ENCODE peak calls at places on chromosomes 11 and 22, in ten cellular contexts. M, T, O, I, C, L, U, Q, X and F are unnamed samples.

GRCh38 chr11:45079943-45080719 is 66.3 kb upstream of the PRDM11 start:
- DNase-seq in M (no peak), T (peak), O (no peak), I (no peak), C (no peak), L (no peak), U (no peak), Q (no peak), X (peak), F (peak)

GRCh38 chr11:3160252-3161031 is 4.7 kb downstream of the OSBPL5 start:
- DNase-seq in M (no peak), T (no peak), O (peak), I (peak), C (peak), L (no peak), U (peak), Q (no peak), X (peak), F (peak)

GRCh38 chr11:94845622-94846021 is 77.5 kb downstream of the AMOTL1 start:
- DNase-seq in M (no peak), T (no peak), O (no peak), I (no peak), C (no peak), L (no peak), U (peak), Q (peak), X (no peak), F (no peak)

GRCh38 chr11:109423114-109423859 is 1.3 kb downstream of the C11orf87 start:
- DNase-seq in M (no peak), T (no peak), O (peak), I (no peak), C (no peak), L (no peak), U (no peak), Q (no peak), X (no peak), F (no peak)

GRCh38 chr22:39229075-39229474 is 15.7 kb downstream of the PDGFB start:
- DNase-seq in M (no peak), T (no peak), O (no peak), I (no peak), C (no peak), L (no peak), U (no peak), Q (no peak), X (no peak), F (no peak)

GRCh38 chr11:2719831-2720603 is 20.2 kb upstream of the KCNQ1OT1 start:
- DNase-seq in M (no peak), T (no peak), O (no peak), I (no peak), C (no peak), L (no peak), U (no peak), Q (no peak), X (no peak), F (no peak)

GRCh38 chr11:25576320-25576719 is 755.6 kb upstream of the ANO3 start:
- DNase-seq in M (no peak), T (no peak), O (no peak), I (no peak), C (no peak), L (no peak), U (no peak), Q (peak), X (no peak), F (no peak)

GRCh38 chr11:75339685-75340409 is 11.6 kb downstream of the ARRB1 start:
- DNase-seq in M (no peak), T (peak), O (no peak), I (no peak), C (no peak), L (no peak), U (no peak), Q (no peak), X (no peak), F (no peak)

GRCh38 chr22:37802310-37803194 is 5.2 kb upstream of the GCAT start:
- DNase-seq in M (no peak), T (no peak), O (peak), I (no peak), C (peak), L (no peak), U (peak), Q (peak), X (peak), F (no peak)

GRCh38 chr11:17747131-17747955 is 12.8 kb downstream of the KCNC1 start:
- DNase-seq in M (no peak), T (no peak), O (no peak), I (peak), C (no peak), L (no peak), U (no peak), Q (peak), X (no peak), F (no peak)

GRCh38 chr22:17866127-17866526 is 91.9 kb upstream of the BID start:
- DNase-seq in M (no peak), T (no peak), O (no peak), I (no peak), C (peak), L (no peak), U (no peak), Q (no peak), X (no peak), F (no peak)

GRCh38 chr11:46295996-46296519 is 18.6 kb downstream of the CREB3L1 start:
- DNase-seq in M (no peak), T (no peak), O (no peak), I (no peak), C (no peak), L (no peak), U (no peak), Q (no peak), X (no peak), F (no peak)

GRCh38 chr22:28129319-28129962 is 210.4 kb upstream of the PITPNB start:
- DNase-seq in M (no peak), T (no peak), O (no peak), I (no peak), C (no peak), L (no peak), U (no peak), Q (peak), X (no peak), F (no peak)

GRCh38 chr11:119363874-119364590 is 17.5 kb downstream of the USP2 start:
- DNase-seq in M (peak), T (peak), O (peak), I (no peak), C (peak), L (no peak), U (peak), Q (peak), X (peak), F (peak)

GRCh38 chr11:1201395-1202153 is 21.3 kb upstream of the MUC5B start:
- DNase-seq in M (no peak), T (no peak), O (no peak), I (peak), C (no peak), L (no peak), U (no peak), Q (no peak), X (no peak), F (no peak)

GRCh38 chr11:16338397-16338796 is 17.9 kb downstream of the SOX6 start:
- DNase-seq in M (no peak), T (no peak), O (no peak), I (no peak), C (no peak), L (no peak), U (peak), Q (no peak), X (no peak), F (no peak)

GRCh38 chr22:27412866-27413445 is 388.6 kb downstream of the MN1 start:
- DNase-seq in M (no peak), T (no peak), O (no peak), I (no peak), C (no peak), L (no peak), U (peak), Q (no peak), X (no peak), F (no peak)

GRCh38 chr11:91998466-91998865 is 226.2 kb upstream of the FAT3 start:
- DNase-seq in M (no peak), T (no peak), O (no peak), I (no peak), C (no peak), L (no peak), U (no peak), Q (no peak), X (no peak), F (no peak)

GRCh38 chr11:63839508-63840355 is 822 bp downstream of the MARK2 start:
- DNase-seq in M (no peak), T (peak), O (no peak), I (no peak), C (peak), L (no peak), U (no peak), Q (peak), X (peak), F (peak)

GRCh38 chr11:12413141-12414055 is 36.0 kb downstream of the PARVA start:
- DNase-seq in M (no peak), T (no peak), O (no peak), I (no peak), C (no peak), L (no peak), U (no peak), Q (no peak), X (no peak), F (no peak)

GRCh38 chr22:31248965-31249940 is 37.2 kb downstream of the LIMK2 start:
- DNase-seq in M (no peak), T (no peak), O (no peak), I (no peak), C (no peak), L (no peak), U (peak), Q (no peak), X (no peak), F (no peak)

GRCh38 chr11:1382831-1383607 is 6.7 kb upstream of the BRSK2 start:
- DNase-seq in M (peak), T (peak), O (peak), I (peak), C (peak), L (peak), U (peak), Q (peak), X (peak), F (peak)

GRCh38 chr11:127649958-127650357 is 649.4 kb upstream of the KIRREL3 start:
- DNase-seq in M (no peak), T (no peak), O (no peak), I (no peak), C (no peak), L (no peak), U (no peak), Q (no peak), X (no peak), F (no peak)

GRCh38 chr22:36405671-36406070 is 17.9 kb upstream of the MYH9 start:
- DNase-seq in M (no peak), T (peak), O (no peak), I (no peak), C (no peak), L (no peak), U (peak), Q (peak), X (peak), F (peak)

GRCh38 chr22:24427500-24428164 is at the start of gene ADORA2A:
- DNase-seq in M (no peak), T (peak), O (no peak), I (no peak), C (no peak), L (no peak), U (no peak), Q (no peak), X (peak), F (peak)

GRCh38 chr22:30887418-30887817 is 81.2 kb downstream of the MORC2 start:
- DNase-seq in M (no peak), T (no peak), O (no peak), I (no peak), C (no peak), L (peak), U (no peak), Q (no peak), X (no peak), F (no peak)

GRCh38 chr22:20182378-20182777 is 31.5 kb upstream of the CCDC188 start:
- DNase-seq in M (no peak), T (no peak), O (no peak), I (no peak), C (no peak), L (no peak), U (no peak), Q (no peak), X (no peak), F (no peak)

GRCh38 chr11:61971177-61972111 is 4.0 kb upstream of the FTH1 start:
- DNase-seq in M (peak), T (no peak), O (peak), I (peak), C (peak), L (peak), U (peak), Q (peak), X (peak), F (peak)

GRCh38 chr11:16603890-16604783 is 134.3 kb upstream of the C11orf58 start:
- DNase-seq in M (no peak), T (no peak), O (peak), I (no peak), C (no peak), L (no peak), U (peak), Q (no peak), X (no peak), F (no peak)

GRCh38 chr11:5684627-5685362 is at the start of gene TRIM5:
- DNase-seq in M (no peak), T (peak), O (peak), I (peak), C (peak), L (no peak), U (peak), Q (peak), X (peak), F (peak)